ENCODE peak calls at places on chromosomes 1 and 21, in ten cellular contexts. W, H, N, O, V, D, E, Q, T and L are unnamed samples.
A peak's percentile ranks its signal among the peaks of the same experiment; 100 is the strongest.

GRCh38 chr1:43847290-43847689 is 86.3 kb upstream of the ARTN start:
- DNase-seq in W (no peak), H (no peak), N (no peak), O (no peak), V (no peak), D (no peak), E (no peak), Q (no peak), T (no peak), L (no peak)

GRCh38 chr1:233261206-233261605 is 34.3 kb downstream of the PCNX2 start:
- DNase-seq in W (no peak), H (no peak), N (no peak), O (no peak), V (no peak), D (no peak), E (peak; percentile 28), Q (no peak), T (no peak), L (peak; percentile 97)

GRCh38 chr1:39647247-39647646 is 7.8 kb upstream of the HEYL start:
- DNase-seq in W (no peak), H (no peak), N (no peak), O (no peak), V (no peak), D (no peak), E (no peak), Q (no peak), T (no peak), L (no peak)

GRCh38 chr1:32508751-32509140 is 30.5 kb upstream of the ZBTB8A start:
- DNase-seq in W (no peak), H (no peak), N (no peak), O (no peak), V (no peak), D (no peak), E (no peak), Q (no peak), T (peak; percentile 17), L (no peak)

GRCh38 chr1:162878000-162878596 is 17.1 kb upstream of the CCDC190 start:
- DNase-seq in W (peak; percentile 60), H (peak; percentile 63), N (peak; percentile 85), O (no peak), V (no peak), D (peak; percentile 44), E (peak; percentile 73), Q (peak; percentile 29), T (peak; percentile 80), L (peak; percentile 30)

GRCh38 chr21:46196733-46197132 is 12.5 kb upstream of the SPATC1L start:
- DNase-seq in W (no peak), H (no peak), N (no peak), O (no peak), V (no peak), D (no peak), E (no peak), Q (peak; percentile 11), T (no peak), L (no peak)

GRCh38 chr1:212072047-212072446 is 36.5 kb downstream of the DTL start:
- DNase-seq in W (no peak), H (no peak), N (no peak), O (no peak), V (no peak), D (no peak), E (no peak), Q (no peak), T (no peak), L (no peak)

GRCh38 chr1:57494679-57495078 is 70.8 kb upstream of the DAB1 start:
- DNase-seq in W (no peak), H (no peak), N (no peak), O (no peak), V (no peak), D (no peak), E (no peak), Q (no peak), T (no peak), L (no peak)

GRCh38 chr1:163275222-163275621 is 46.5 kb upstream of the NUF2 start:
- DNase-seq in W (no peak), H (peak; percentile 19), N (no peak), O (no peak), V (no peak), D (no peak), E (peak; percentile 19), Q (no peak), T (peak; percentile 35), L (no peak)

GRCh38 chr1:218209351-218209861 is 75.7 kb upstream of the RRP15 start:
- DNase-seq in W (no peak), H (peak; percentile 70), N (no peak), O (no peak), V (no peak), D (no peak), E (no peak), Q (no peak), T (peak; percentile 93), L (peak; percentile 51)

GRCh38 chr1:3021233-3021671 is at the start of gene ACTRT2:
- DNase-seq in W (no peak), H (no peak), N (no peak), O (no peak), V (no peak), D (no peak), E (no peak), Q (no peak), T (no peak), L (no peak)

GRCh38 chr1:91817506-91817905 is 68.4 kb downstream of the TGFBR3 start:
- DNase-seq in W (no peak), H (no peak), N (no peak), O (no peak), V (no peak), D (no peak), E (no peak), Q (peak; percentile 52), T (no peak), L (no peak)
- H3K4me1 ChIP-seq in W (peaks cover 1% of the 10 kb centered on the region), H (no peaks in the 10 kb centered on the region), N (peaks cover 5% of the 10 kb centered on the region), O (peaks cover 22% of the 10 kb centered on the region), V (peaks cover 41% of the 10 kb centered on the region), D (no peaks in the 10 kb centered on the region), E (peaks cover 15% of the 10 kb centered on the region), Q (peaks cover 25% of the 10 kb centered on the region), T (peaks cover 3% of the 10 kb centered on the region), L (peaks cover 12% of the 10 kb centered on the region)

GRCh38 chr1:151067185-151067584 is 3.4 kb upstream of the GABPB2 start:
- DNase-seq in W (no peak), H (no peak), N (no peak), O (no peak), V (no peak), D (no peak), E (no peak), Q (no peak), T (no peak), L (no peak)
- H3K4me1 ChIP-seq in W (no peaks in the 10 kb centered on the region), H (peaks cover 13% of the 10 kb centered on the region), N (peaks cover 8% of the 10 kb centered on the region), O (peaks cover 17% of the 10 kb centered on the region), V (peaks cover 16% of the 10 kb centered on the region), D (peaks cover 2% of the 10 kb centered on the region), E (peaks cover 20% of the 10 kb centered on the region), Q (peaks cover 6% of the 10 kb centered on the region), T (peaks cover 6% of the 10 kb centered on the region), L (peaks cover 13% of the 10 kb centered on the region)

GRCh38 chr1:27609210-27609555 is 5.2 kb upstream of the AHDC1 start:
- DNase-seq in W (no peak), H (no peak), N (no peak), O (no peak), V (no peak), D (no peak), E (no peak), Q (no peak), T (no peak), L (no peak)
- H3K4me1 ChIP-seq in W (peaks cover 17% of the 10 kb centered on the region), H (peaks cover 17% of the 10 kb centered on the region), N (peaks cover 35% of the 10 kb centered on the region), O (peaks cover 47% of the 10 kb centered on the region), V (peaks cover 46% of the 10 kb centered on the region), D (no peaks in the 10 kb centered on the region), E (peaks cover 24% of the 10 kb centered on the region), Q (no peaks in the 10 kb centered on the region), T (no peaks in the 10 kb centered on the region), L (no peaks in the 10 kb centered on the region)

GRCh38 chr1:19407494-19408096 is 77.7 kb downstream of the CAPZB start:
- DNase-seq in W (no peak), H (no peak), N (no peak), O (no peak), V (no peak), D (no peak), E (no peak), Q (no peak), T (no peak), L (no peak)
- H3K4me1 ChIP-seq in W (peaks cover 6% of the 10 kb centered on the region), H (peaks cover 28% of the 10 kb centered on the region), N (peaks cover 32% of the 10 kb centered on the region), O (peaks cover 64% of the 10 kb centered on the region), V (peaks cover 57% of the 10 kb centered on the region), D (no peaks in the 10 kb centered on the region), E (peaks cover 10% of the 10 kb centered on the region), Q (peaks cover 30% of the 10 kb centered on the region), T (peaks cover 12% of the 10 kb centered on the region), L (peaks cover 14% of the 10 kb centered on the region)

GRCh38 chr1:178649582-178650350 is 75.3 kb upstream of the RALGPS2 start:
- DNase-seq in W (no peak), H (no peak), N (no peak), O (no peak), V (no peak), D (no peak), E (no peak), Q (no peak), T (peak; percentile 82), L (no peak)
- H3K4me1 ChIP-seq in W (peaks cover 2% of the 10 kb centered on the region), H (peaks cover 20% of the 10 kb centered on the region), N (peaks cover 8% of the 10 kb centered on the region), O (no peaks in the 10 kb centered on the region), V (peaks cover 5% of the 10 kb centered on the region), D (no peaks in the 10 kb centered on the region), E (peaks cover 18% of the 10 kb centered on the region), Q (no peaks in the 10 kb centered on the region), T (peaks cover 25% of the 10 kb centered on the region), L (no peaks in the 10 kb centered on the region)

GRCh38 chr21:36768496-36768895 is 69.6 kb downstream of the SIM2 start:
- DNase-seq in W (no peak), H (no peak), N (no peak), O (no peak), V (no peak), D (no peak), E (no peak), Q (no peak), T (no peak), L (no peak)

GRCh38 chr21:36769051-36769867 is 70.3 kb downstream of the SIM2 start:
- DNase-seq in W (no peak), H (peak; percentile 96), N (no peak), O (no peak), V (no peak), D (peak; percentile 60), E (no peak), Q (no peak), T (peak; percentile 61), L (no peak)

GRCh38 chr21:36776981-36777617 is 78.2 kb downstream of the SIM2 start:
- DNase-seq in W (no peak), H (peak; percentile 43), N (no peak), O (no peak), V (no peak), D (no peak), E (no peak), Q (no peak), T (peak; percentile 9), L (peak; percentile 58)

GRCh38 chr21:36773111-36773510 is 74.2 kb downstream of the SIM2 start:
- DNase-seq in W (no peak), H (peak; percentile 86), N (no peak), O (no peak), V (peak; percentile 90), D (peak; percentile 87), E (peak; percentile 34), Q (peak; percentile 52), T (peak; percentile 89), L (no peak)

DNA sequence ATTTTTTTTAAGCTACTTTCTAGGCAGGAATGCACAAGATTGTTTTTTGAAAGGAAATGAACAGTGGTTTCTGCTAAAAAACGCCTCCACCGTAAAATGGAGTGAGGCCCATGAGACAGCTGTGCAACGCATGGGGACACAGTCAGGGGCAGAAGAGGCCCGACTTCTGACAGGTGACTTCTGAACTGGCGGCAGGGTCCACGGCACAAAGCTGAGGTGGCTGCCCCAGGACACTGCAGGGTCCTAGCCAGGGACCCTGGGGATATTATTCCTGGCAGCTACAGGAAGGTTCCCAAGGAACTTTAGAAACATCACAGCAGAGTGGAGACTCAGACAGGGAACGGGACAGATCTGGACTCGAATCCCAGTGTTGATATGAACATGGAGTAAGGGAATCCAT is 75.1 kb downstream of the SIM2 start:
- DNase-seq in W (no peak), H (no peak), N (no peak), O (no peak), V (no peak), D (no peak), E (no peak), Q (no peak), T (no peak), L (no peak)
- H3K4me1 ChIP-seq in W (no peaks in the 10 kb centered on the region), H (peaks cover 21% of the 10 kb centered on the region), N (no peaks in the 10 kb centered on the region), O (no peaks in the 10 kb centered on the region), V (peaks cover 11% of the 10 kb centered on the region), D (peaks cover 6% of the 10 kb centered on the region), E (peaks cover 8% of the 10 kb centered on the region), Q (peaks cover 7% of the 10 kb centered on the region), T (peaks cover 12% of the 10 kb centered on the region), L (peaks cover 11% of the 10 kb centered on the region)